ENCODE peak calls at places on chromosomes 2 and 18, in eight cellular contexts. O is choroid plexus epithelial cell, X is cardiac muscle cell, K is astrocyte of the cerebellum, P is suprapubic skin, Y is ovary, S is neural crest cell, R is psoas muscle. J is an unnamed sample.

GRCh38 chr18:49230331-49230730 is 230.1 kb downstream of the DYM start:
- DNase-seq in O (peak), X (peak), K (no peak), P (no peak), Y (no peak), S (no peak), R (no peak), J (no peak)

GRCh38 chr2:216082805-216083204 is 1.1 kb downstream of the TMEM169 start:
- DNase-seq in O (no peak), X (peak), K (no peak), P (no peak), Y (no peak), S (no peak), R (no peak), J (peak)

GRCh38 chr18:11902522-11903292 is 5.4 kb downstream of the MPPE1 start:
- DNase-seq in O (peak), X (peak), K (no peak), P (no peak), Y (no peak), S (no peak), R (no peak), J (no peak)

GRCh38 chr2:6866239-6866745 is 585 bp upstream of the CMPK2 start:
- DNase-seq in O (peak), X (peak), K (peak), P (no peak), Y (peak), S (peak), R (no peak), J (peak)

GRCh38 chr2:46977899-46978298 is 62.3 kb upstream of the MCFD2 start:
- DNase-seq in O (no peak), X (no peak), K (no peak), P (no peak), Y (no peak), S (no peak), R (no peak), J (no peak)

GRCh38 chr18:2237706-2238105 is 333.6 kb downstream of the METTL4 start:
- DNase-seq in O (no peak), X (peak), K (no peak), P (no peak), Y (no peak), S (no peak), R (no peak), J (peak)

GRCh38 chr2:111918383-111918806 is 20.0 kb downstream of the MERTK start:
- DNase-seq in O (peak), X (peak), K (peak), P (no peak), Y (no peak), S (no peak), R (no peak), J (no peak)

GRCh38 chr2:125405816-125406215 is 1250.1 kb upstream of the GYPC start:
- DNase-seq in O (peak), X (peak), K (peak), P (no peak), Y (no peak), S (no peak), R (no peak), J (no peak)

GRCh38 chr2:240374085-240374907 is 61.2 kb upstream of the GPC1 start:
- DNase-seq in O (peak), X (peak), K (peak), P (no peak), Y (peak), S (no peak), R (peak), J (no peak)

GRCh38 chr2:164205347-164205746 is 415.9 kb downstream of the GRB14 start:
- DNase-seq in O (peak), X (peak), K (peak), P (no peak), Y (no peak), S (no peak), R (no peak), J (no peak)

GRCh38 chr2:134372611-134373131 is 118.8 kb downstream of the MGAT5 start:
- DNase-seq in O (peak), X (peak), K (peak), P (no peak), Y (peak), S (no peak), R (peak), J (no peak)

GRCh38 chr2:173874899-173875247 is 90.3 kb downstream of the SP3 start:
- DNase-seq in O (no peak), X (no peak), K (no peak), P (no peak), Y (no peak), S (no peak), R (no peak), J (peak)

GRCh38 chr18:2515908-2516625 is 55.2 kb downstream of the METTL4 start:
- DNase-seq in O (peak), X (peak), K (peak), P (no peak), Y (no peak), S (no peak), R (no peak), J (no peak)

GRCh38 chr2:219549619-219550018 is 5.8 kb downstream of the TMEM198 start:
- DNase-seq in O (no peak), X (no peak), K (no peak), P (no peak), Y (no peak), S (no peak), R (no peak), J (no peak)

GRCh38 chr2:11996618-11997017 is 250.2 kb downstream of the LPIN1 start:
- DNase-seq in O (peak), X (peak), K (no peak), P (no peak), Y (no peak), S (no peak), R (no peak), J (no peak)

GRCh38 chr2:180203972-180204371 is 196.9 kb upstream of the CWC22 start:
- DNase-seq in O (peak), X (peak), K (no peak), P (peak), Y (no peak), S (no peak), R (peak), J (no peak)

GRCh38 chr18:62612721-62613120 is 89.9 kb downstream of the ZCCHC2 start:
- DNase-seq in O (no peak), X (no peak), K (no peak), P (no peak), Y (no peak), S (no peak), R (no peak), J (no peak)

GRCh38 chr2:128768066-128768465 is 449.4 kb upstream of the HS6ST1 start:
- DNase-seq in O (no peak), X (no peak), K (no peak), P (no peak), Y (no peak), S (no peak), R (no peak), J (no peak)

GRCh38 chr18:51568151-51568550 is 370.7 kb upstream of the MEX3C start:
- DNase-seq in O (no peak), X (no peak), K (no peak), P (no peak), Y (no peak), S (no peak), R (no peak), J (no peak)

GRCh38 chr18:31688601-31689000 is 4.2 kb upstream of the B4GALT6 start:
- DNase-seq in O (no peak), X (no peak), K (no peak), P (no peak), Y (no peak), S (no peak), R (no peak), J (no peak)

GRCh38 chr2:100561191-100561590 is 1.6 kb upstream of the PDCL3 start:
- DNase-seq in O (no peak), X (no peak), K (no peak), P (no peak), Y (no peak), S (no peak), R (no peak), J (no peak)

GRCh38 chr2:113818382-113818951 is 62.0 kb upstream of the SLC35F5 start:
- DNase-seq in O (peak), X (peak), K (peak), P (peak), Y (peak), S (peak), R (peak), J (peak)

GRCh38 chr2:10344105-10345066 is 41.7 kb downstream of the HPCAL1 start:
- DNase-seq in O (no peak), X (no peak), K (no peak), P (no peak), Y (no peak), S (no peak), R (no peak), J (no peak)

GRCh38 chr2:157751462-157752058 is 122.9 kb upstream of the ACVR1C start:
- DNase-seq in O (peak), X (peak), K (peak), P (no peak), Y (no peak), S (no peak), R (peak), J (peak)

GRCh38 chr2:222869252-222869560 is 8.4 kb downstream of the ACSL3 start:
- DNase-seq in O (no peak), X (no peak), K (no peak), P (no peak), Y (no peak), S (no peak), R (no peak), J (no peak)

GRCh38 chr2:217338306-217338916 is 478.5 kb upstream of the TNP1 start:
- DNase-seq in O (peak), X (peak), K (peak), P (no peak), Y (no peak), S (no peak), R (no peak), J (no peak)

GRCh38 chr18:67379991-67380390 is 136.5 kb downstream of the DSEL start:
- DNase-seq in O (no peak), X (no peak), K (no peak), P (no peak), Y (no peak), S (no peak), R (no peak), J (no peak)

DNA sequence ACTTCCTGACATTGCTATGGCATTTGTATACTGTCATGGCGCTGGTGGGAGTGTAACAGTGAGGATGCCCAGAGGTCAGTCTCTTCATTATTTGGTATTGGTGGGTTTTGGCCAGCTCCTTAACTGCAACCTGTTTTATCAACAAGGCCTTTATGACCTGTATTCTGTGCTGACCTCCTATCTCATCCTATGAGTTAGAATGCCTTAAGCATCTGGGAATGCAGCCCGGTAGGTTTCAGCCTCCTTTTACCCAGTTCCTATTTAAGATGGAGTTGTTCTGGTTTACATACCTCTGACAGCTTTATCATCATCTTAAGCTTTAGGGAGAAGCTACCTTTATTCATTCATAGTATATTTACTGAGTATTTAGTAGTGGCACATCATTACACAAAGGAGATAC is 103.8 kb downstream of the RAPGEF4 start:
- DNase-seq in O (no peak), X (no peak), K (no peak), P (no peak), Y (no peak), S (no peak), R (no peak), J (no peak)
- TF ChIP-seq CTCF in O (no peak), X (no peak), K (no peak), P (no peak), Y (no peak), S (no peak), R (no peak), J (no peak)

GRCh38 chr2:227939271-227940027 is 68.0 kb downstream of the DAW1 start:
- DNase-seq in O (peak), X (peak), K (peak), P (no peak), Y (no peak), S (peak), R (no peak), J (peak)
- TF ChIP-seq CTCF in O (peak), X (peak), K (peak), P (no peak), Y (no peak), S (peak), R (no peak), J (peak)

GRCh38 chr2:5077479-5078089 is 614.6 kb upstream of the SOX11 start:
- DNase-seq in O (peak), X (no peak), K (no peak), P (no peak), Y (no peak), S (no peak), R (no peak), J (no peak)
- TF ChIP-seq CTCF in O (peak), X (no peak), K (peak), P (no peak), Y (no peak), S (peak), R (no peak), J (no peak)

GRCh38 chr2:127201452-127201851 is 18.6 kb downstream of the CYP27C1 start:
- DNase-seq in O (no peak), X (no peak), K (no peak), P (no peak), Y (no peak), S (no peak), R (no peak), J (no peak)
- TF ChIP-seq CTCF in O (no peak), X (no peak), K (peak), P (no peak), Y (no peak), S (no peak), R (no peak), J (no peak)

GRCh38 chr2:18988557-18989232 is 369.7 kb downstream of the OSR1 start:
- DNase-seq in O (peak), X (peak), K (no peak), P (no peak), Y (no peak), S (no peak), R (no peak), J (no peak)

GRCh38 chr2:18987021-18987420 is 371.4 kb downstream of the OSR1 start:
- DNase-seq in O (peak), X (no peak), K (no peak), P (no peak), Y (no peak), S (no peak), R (no peak), J (no peak)

GRCh38 chr2:18986046-18986445 is 372.4 kb downstream of the OSR1 start:
- DNase-seq in O (no peak), X (no peak), K (no peak), P (no peak), Y (no peak), S (no peak), R (no peak), J (no peak)

GRCh38 chr2:18991177-18992168 is 366.9 kb downstream of the OSR1 start:
- DNase-seq in O (peak), X (peak), K (peak), P (peak), Y (peak), S (no peak), R (peak), J (no peak)

DNA sequence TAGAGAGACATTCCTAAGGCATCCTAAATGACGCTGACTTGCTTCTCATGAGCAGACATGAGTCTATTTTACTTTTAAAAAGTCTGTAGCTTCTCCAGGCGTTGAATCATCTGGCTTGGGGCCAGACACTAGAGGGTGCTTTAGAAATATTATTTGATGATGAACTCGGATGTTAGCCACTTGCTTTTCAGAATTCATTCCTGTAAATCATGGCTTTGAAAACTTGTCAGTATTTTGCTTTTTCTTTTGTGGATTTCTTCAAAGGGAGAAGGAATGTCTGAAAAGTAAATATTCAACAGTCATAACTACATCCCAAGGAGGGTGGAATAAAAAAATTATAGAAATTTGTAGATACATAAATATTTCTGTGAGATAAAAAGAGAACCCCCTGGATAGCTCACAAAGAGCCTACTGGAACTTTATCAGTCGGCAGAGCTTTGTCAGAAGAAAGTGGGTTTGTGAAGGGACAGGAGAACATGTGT is 370.8 kb downstream of the OSR1 start:
- DNase-seq in O (peak), X (peak), K (peak), P (peak), Y (peak), S (no peak), R (peak), J (no peak)
- TF ChIP-seq CTCF in O (peak), X (peak), K (peak), P (no peak), Y (no peak), S (no peak), R (peak), J (no peak)

DNA sequence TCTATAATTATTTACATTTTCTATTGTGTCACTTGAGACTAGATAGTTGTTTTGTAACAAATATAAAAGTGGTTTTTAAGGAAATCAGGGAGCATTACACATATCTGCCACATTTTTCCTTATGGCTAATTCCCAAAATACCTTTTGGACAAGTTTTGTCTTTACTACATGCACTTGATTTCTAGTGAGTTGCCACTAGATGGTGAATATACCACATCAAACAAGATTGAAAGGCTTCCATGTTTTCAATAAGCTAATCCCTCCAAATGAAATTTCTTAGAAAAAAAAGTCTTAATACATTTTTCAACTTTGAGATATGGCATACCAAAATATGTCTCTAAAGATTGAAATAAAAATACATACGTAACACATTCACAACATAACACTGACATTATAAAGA is 9.1 kb upstream of the HIBCH start:
- DNase-seq in O (peak), X (peak), K (no peak), P (no peak), Y (no peak), S (no peak), R (no peak), J (no peak)
- TF ChIP-seq CTCF in O (no peak), X (peak), K (no peak), P (no peak), Y (no peak), S (peak), R (no peak), J (no peak)

DNA sequence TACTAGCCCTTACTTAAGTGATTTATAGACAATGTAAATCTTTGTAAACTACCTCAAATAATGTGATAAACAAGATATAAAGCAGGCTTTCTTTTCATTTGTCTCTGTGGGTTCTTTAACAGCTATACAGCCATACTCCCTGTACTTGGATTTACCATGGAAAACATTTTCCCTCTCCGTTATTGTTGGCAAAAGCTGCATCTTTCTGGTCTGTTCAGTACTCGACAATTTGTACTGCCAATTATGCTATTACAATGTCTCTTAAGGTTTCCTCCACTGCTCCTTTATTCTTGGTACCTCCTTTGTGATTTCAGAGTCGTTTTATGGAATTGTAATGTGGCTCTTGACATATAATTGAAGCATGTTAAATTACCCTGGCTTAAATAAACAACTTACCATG is 426.2 kb upstream of the PKDCC start:
- DNase-seq in O (no peak), X (no peak), K (no peak), P (no peak), Y (no peak), S (no peak), R (no peak), J (no peak)
- TF ChIP-seq CTCF in O (no peak), X (no peak), K (no peak), P (no peak), Y (no peak), S (no peak), R (no peak), J (no peak)

J was measured in nephron progenitor cell.